ENCODE peak calls at places on chromosome 16, in eight cellular contexts. One of them, this sample, is unnamed.

GRCh38 chr16:69049146-69049545 is 56.3 kb upstream of the HAS3 start:
- DNase-seq in fibroblast of pulmonary artery: peak
- DNase-seq in choroid plexus epithelial cell: peak
- DNase-seq in astrocyte of the cerebellum: peak
- DNase-seq in CD8-positive, alpha-beta T cell: no peak
- DNase-seq in AG04450: no peak
- DNase-seq in body of pancreas: no peak
- DNase-seq in ovary: no peak
- DNase-seq in this sample: peak

GRCh38 chr16:81901483-81901882 is 109.8 kb downstream of the SDR42E1 start:
- DNase-seq in fibroblast of pulmonary artery: peak
- DNase-seq in choroid plexus epithelial cell: peak
- DNase-seq in astrocyte of the cerebellum: no peak
- DNase-seq in CD8-positive, alpha-beta T cell: no peak
- DNase-seq in AG04450: no peak
- DNase-seq in body of pancreas: peak
- DNase-seq in ovary: no peak
- DNase-seq in this sample: peak

GRCh38 chr16:67563708-67564468 is 1.6 kb downstream of the CTCF start:
- DNase-seq in fibroblast of pulmonary artery: peak
- DNase-seq in choroid plexus epithelial cell: peak
- DNase-seq in astrocyte of the cerebellum: peak
- DNase-seq in CD8-positive, alpha-beta T cell: no peak
- DNase-seq in AG04450: peak
- DNase-seq in body of pancreas: peak
- DNase-seq in ovary: peak
- DNase-seq in this sample: peak

GRCh38 chr16:66894948-66895696 is 14.8 kb downstream of the PDP2 start:
- DNase-seq in fibroblast of pulmonary artery: peak
- DNase-seq in choroid plexus epithelial cell: peak
- DNase-seq in astrocyte of the cerebellum: peak
- DNase-seq in CD8-positive, alpha-beta T cell: peak
- DNase-seq in AG04450: no peak
- DNase-seq in body of pancreas: peak
- DNase-seq in ovary: peak
- DNase-seq in this sample: peak

GRCh38 chr16:53129281-53130192 is 74.7 kb downstream of the CHD9 start:
- DNase-seq in fibroblast of pulmonary artery: peak
- DNase-seq in choroid plexus epithelial cell: peak
- DNase-seq in astrocyte of the cerebellum: peak
- DNase-seq in CD8-positive, alpha-beta T cell: no peak
- DNase-seq in AG04450: peak
- DNase-seq in body of pancreas: peak
- DNase-seq in ovary: no peak
- DNase-seq in this sample: peak

GRCh38 chr16:749010-749409 is 8.2 kb upstream of the CIAO3 start:
- DNase-seq in fibroblast of pulmonary artery: peak
- DNase-seq in choroid plexus epithelial cell: peak
- DNase-seq in astrocyte of the cerebellum: peak
- DNase-seq in CD8-positive, alpha-beta T cell: no peak
- DNase-seq in AG04450: peak
- DNase-seq in body of pancreas: no peak
- DNase-seq in ovary: no peak
- DNase-seq in this sample: peak

GRCh38 chr16:275041-275621 is 613 bp downstream of the RGS11 start:
- DNase-seq in fibroblast of pulmonary artery: no peak
- DNase-seq in choroid plexus epithelial cell: no peak
- DNase-seq in astrocyte of the cerebellum: no peak
- DNase-seq in CD8-positive, alpha-beta T cell: peak
- DNase-seq in AG04450: no peak
- DNase-seq in body of pancreas: no peak
- DNase-seq in ovary: no peak
- DNase-seq in this sample: no peak

GRCh38 chr16:85927938-85928337 is 29.0 kb downstream of the IRF8 start:
- DNase-seq in fibroblast of pulmonary artery: no peak
- DNase-seq in choroid plexus epithelial cell: no peak
- DNase-seq in astrocyte of the cerebellum: no peak
- DNase-seq in CD8-positive, alpha-beta T cell: no peak
- DNase-seq in AG04450: no peak
- DNase-seq in body of pancreas: no peak
- DNase-seq in ovary: no peak
- DNase-seq in this sample: no peak

GRCh38 chr16:75559564-75560372 is 3.7 kb upstream of the TMEM231 start:
- DNase-seq in fibroblast of pulmonary artery: peak
- DNase-seq in choroid plexus epithelial cell: peak
- DNase-seq in astrocyte of the cerebellum: no peak
- DNase-seq in CD8-positive, alpha-beta T cell: no peak
- DNase-seq in AG04450: no peak
- DNase-seq in body of pancreas: no peak
- DNase-seq in ovary: no peak
- DNase-seq in this sample: peak

GRCh38 chr16:19700319-19700781 is 17.7 kb downstream of the KNOP1 start:
- DNase-seq in fibroblast of pulmonary artery: peak
- DNase-seq in choroid plexus epithelial cell: peak
- DNase-seq in astrocyte of the cerebellum: peak
- DNase-seq in CD8-positive, alpha-beta T cell: no peak
- DNase-seq in AG04450: no peak
- DNase-seq in body of pancreas: no peak
- DNase-seq in ovary: peak
- DNase-seq in this sample: peak

GRCh38 chr16:4416200-4417032 is at the start of gene CORO7:
- DNase-seq in fibroblast of pulmonary artery: peak
- DNase-seq in choroid plexus epithelial cell: peak
- DNase-seq in astrocyte of the cerebellum: peak
- DNase-seq in CD8-positive, alpha-beta T cell: peak
- DNase-seq in AG04450: no peak
- DNase-seq in body of pancreas: peak
- DNase-seq in ovary: peak
- DNase-seq in this sample: peak
- TF ChIP-seq CTCF in fibroblast of pulmonary artery: no peak
- TF ChIP-seq CTCF in choroid plexus epithelial cell: no peak
- TF ChIP-seq CTCF in astrocyte of the cerebellum: no peak
- TF ChIP-seq CTCF in CD8-positive, alpha-beta T cell: no peak
- TF ChIP-seq CTCF in AG04450: no peak
- TF ChIP-seq CTCF in body of pancreas: no peak
- TF ChIP-seq CTCF in ovary: peak
- TF ChIP-seq CTCF in this sample: no peak

GRCh38 chr16:26770547-26770946 is 296.2 kb upstream of the C16orf82 start:
- DNase-seq in fibroblast of pulmonary artery: no peak
- DNase-seq in choroid plexus epithelial cell: no peak
- DNase-seq in astrocyte of the cerebellum: no peak
- DNase-seq in CD8-positive, alpha-beta T cell: no peak
- DNase-seq in AG04450: no peak
- DNase-seq in body of pancreas: no peak
- DNase-seq in ovary: no peak
- DNase-seq in this sample: no peak
- H3K4me3 ChIP-seq in fibroblast of pulmonary artery: no peak
- H3K4me3 ChIP-seq in choroid plexus epithelial cell: no peak
- H3K4me3 ChIP-seq in astrocyte of the cerebellum: no peak
- H3K4me3 ChIP-seq in CD8-positive, alpha-beta T cell: no peak
- H3K4me3 ChIP-seq in AG04450: no peak
- H3K4me3 ChIP-seq in body of pancreas: no peak
- H3K4me3 ChIP-seq in ovary: no peak
- H3K4me3 ChIP-seq in this sample: no peak

DNA sequence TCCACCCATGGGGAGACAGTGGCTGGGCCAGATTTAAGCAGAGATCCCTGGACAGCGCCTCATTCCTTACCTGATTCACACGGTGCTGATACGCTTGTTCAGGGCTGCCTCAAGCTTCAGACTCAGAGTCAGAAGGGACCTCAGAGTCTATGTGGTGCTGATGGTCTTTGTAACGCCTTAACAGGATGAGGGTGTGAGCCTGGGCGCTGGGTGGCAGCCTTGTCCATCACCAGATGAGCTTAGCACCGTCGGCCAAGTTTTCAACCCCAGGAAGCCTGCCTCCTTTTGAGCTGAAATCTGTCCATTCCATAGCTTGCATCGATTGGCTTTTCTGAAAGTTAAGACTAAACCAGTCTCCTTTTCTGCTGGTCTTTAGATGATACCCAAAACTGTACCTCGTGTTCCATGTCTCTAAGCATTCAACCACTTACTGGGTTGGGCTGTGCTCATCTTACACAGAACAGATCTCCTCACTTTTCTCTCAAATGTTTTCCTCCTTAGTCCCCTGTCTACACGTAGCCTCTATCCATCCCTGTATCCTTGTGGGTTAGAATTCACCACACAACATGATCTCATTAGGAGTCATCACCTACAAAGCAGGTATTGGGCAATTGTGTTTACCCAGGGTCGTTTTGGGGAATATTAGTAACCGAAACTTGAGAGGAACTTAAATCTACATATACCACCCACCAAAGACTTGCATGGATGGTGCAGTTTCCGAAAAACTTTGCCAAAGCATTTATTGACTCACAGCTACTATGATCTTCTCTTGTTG is 573.4 kb downstream of the CDH13 start:
- DNase-seq in fibroblast of pulmonary artery: peak
- DNase-seq in choroid plexus epithelial cell: peak
- DNase-seq in astrocyte of the cerebellum: no peak
- DNase-seq in CD8-positive, alpha-beta T cell: no peak
- DNase-seq in AG04450: no peak
- DNase-seq in body of pancreas: peak
- DNase-seq in ovary: no peak
- DNase-seq in this sample: no peak
- TF ChIP-seq CTCF in fibroblast of pulmonary artery: peak
- TF ChIP-seq CTCF in choroid plexus epithelial cell: peak
- TF ChIP-seq CTCF in astrocyte of the cerebellum: no peak
- TF ChIP-seq CTCF in CD8-positive, alpha-beta T cell: no peak
- TF ChIP-seq CTCF in AG04450: no peak
- TF ChIP-seq CTCF in body of pancreas: no peak
- TF ChIP-seq CTCF in ovary: no peak
- TF ChIP-seq CTCF in this sample: no peak

DNA sequence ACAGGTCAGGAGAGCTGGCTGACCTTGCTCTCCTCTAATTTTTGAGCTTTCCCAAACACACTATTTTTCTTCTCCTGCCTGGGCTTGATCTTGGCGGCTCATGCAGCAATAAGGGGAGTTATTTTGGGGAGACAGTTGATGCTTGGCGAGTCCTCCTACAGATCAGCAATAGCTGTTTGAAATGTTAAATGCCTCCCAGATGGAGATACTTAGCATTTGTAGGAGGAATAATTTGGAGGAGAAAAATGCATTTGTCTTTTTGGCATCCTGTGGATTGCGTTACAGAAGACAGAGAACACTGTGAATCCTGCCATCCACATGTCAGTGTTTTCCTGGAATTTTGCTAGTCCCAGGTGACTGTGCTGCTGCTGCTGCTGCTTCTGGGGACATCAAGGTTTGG is 328.0 kb upstream of the XYLT1 start:
- DNase-seq in fibroblast of pulmonary artery: no peak
- DNase-seq in choroid plexus epithelial cell: no peak
- DNase-seq in astrocyte of the cerebellum: no peak
- DNase-seq in CD8-positive, alpha-beta T cell: no peak
- DNase-seq in AG04450: no peak
- DNase-seq in body of pancreas: no peak
- DNase-seq in ovary: no peak
- DNase-seq in this sample: no peak
- H3K4me3 ChIP-seq in fibroblast of pulmonary artery: no peak
- H3K4me3 ChIP-seq in choroid plexus epithelial cell: no peak
- H3K4me3 ChIP-seq in astrocyte of the cerebellum: no peak
- H3K4me3 ChIP-seq in CD8-positive, alpha-beta T cell: no peak
- H3K4me3 ChIP-seq in AG04450: no peak
- H3K4me3 ChIP-seq in body of pancreas: no peak
- H3K4me3 ChIP-seq in ovary: no peak
- H3K4me3 ChIP-seq in this sample: no peak